ENCODE peak calls at places on chromosomes 11 and 22, in eight cellular contexts. A, H, V, C, D, Z, S and E are unnamed samples.

GRCh38 chr11:69704508-69705245 is 855 bp upstream of the FGF19 start:
- DNase-seq in A (no peak), Z (peak), C (no peak), H (no peak), V (peak), D (no peak), S (no peak), E (no peak)

GRCh38 chr11:27468209-27468608 is 4.4 kb downstream of the LGR4 start:
- DNase-seq in H (no peak), C (peak), S (no peak), Z (no peak), V (no peak), A (no peak), D (no peak), E (peak)

GRCh38 chr11:43269229-43269928 is 42.4 kb upstream of the API5 start:
- DNase-seq in V (peak), A (no peak), Z (no peak), S (peak), D (no peak), C (no peak), H (no peak), E (no peak)

GRCh38 chr11:70928854-70929598 is 323.4 kb downstream of the SHANK2 start:
- DNase-seq in V (no peak), Z (no peak), S (no peak), D (no peak), A (no peak), H (no peak), C (no peak), E (no peak)

GRCh38 chr11:47656284-47656915 is 14.0 kb upstream of the MTCH2 start:
- DNase-seq in Z (no peak), V (no peak), C (no peak), D (no peak), S (no peak), A (no peak), H (no peak), E (no peak)

GRCh38 chr22:19576460-19577421 is 52.5 kb upstream of the CLDN5 start:
- DNase-seq in D (peak), S (peak), V (no peak), A (peak), C (peak), H (no peak), Z (peak), E (no peak)

GRCh38 chr22:49216579-49216978 is 611.1 kb downstream of the BRD1 start:
- DNase-seq in C (no peak), V (no peak), A (no peak), H (no peak), D (no peak), Z (no peak), S (no peak), E (no peak)

GRCh38 chr11:114987171-114987760 is 308.9 kb downstream of the NXPE2 start:
- DNase-seq in D (no peak), V (no peak), Z (no peak), H (no peak), C (no peak), S (no peak), A (no peak), E (no peak)

GRCh38 chr11:102780491-102780918 is at the start of gene MMP10:
- DNase-seq in S (no peak), V (no peak), D (no peak), A (no peak), H (no peak), Z (no peak), C (peak), E (peak)